ENCODE peak calls at places on chromosomes 2 and 18, in eight cellular contexts. One of them, this sample, is unnamed.

GRCh38 chr18:75926811-75927210 is 499.3 kb upstream of the SMIM21 start:
- DNase-seq in GM13977: no peak
- DNase-seq in Daoy: no peak
- DNase-seq in IMR-90: no peak
- DNase-seq in NCI-H187: no peak
- DNase-seq in Karpas-422: no peak
- DNase-seq in NCI-H446 treated with DMSO at 0.1 percent for 48 hours: no peak
- DNase-seq in RCC 7860: no peak
- DNase-seq in this sample: peak

GRCh38 chr18:42038936-42039335 is 83.9 kb downstream of the PIK3C3 start:
- DNase-seq in GM13977: no peak
- DNase-seq in Daoy: no peak
- DNase-seq in IMR-90: peak
- DNase-seq in NCI-H187: no peak
- DNase-seq in Karpas-422: no peak
- DNase-seq in NCI-H446 treated with DMSO at 0.1 percent for 48 hours: no peak
- DNase-seq in RCC 7860: peak
- DNase-seq in this sample: peak

GRCh38 chr2:39124770-39125075 is 3.9 kb upstream of the SOS1 start:
- DNase-seq in GM13977: no peak
- DNase-seq in Daoy: no peak
- DNase-seq in IMR-90: no peak
- DNase-seq in NCI-H187: no peak
- DNase-seq in Karpas-422: peak
- DNase-seq in NCI-H446 treated with DMSO at 0.1 percent for 48 hours: no peak
- DNase-seq in RCC 7860: no peak
- DNase-seq in this sample: no peak

GRCh38 chr2:29755233-29755632 is 166.2 kb downstream of the ALK start:
- DNase-seq in GM13977: no peak
- DNase-seq in Daoy: no peak
- DNase-seq in IMR-90: no peak
- DNase-seq in NCI-H187: no peak
- DNase-seq in Karpas-422: no peak
- DNase-seq in NCI-H446 treated with DMSO at 0.1 percent for 48 hours: no peak
- DNase-seq in RCC 7860: no peak
- DNase-seq in this sample: no peak

GRCh38 chr2:120434487-120434886 is 88.6 kb downstream of the INHBB start:
- DNase-seq in GM13977: no peak
- DNase-seq in Daoy: no peak
- DNase-seq in IMR-90: no peak
- DNase-seq in NCI-H187: no peak
- DNase-seq in Karpas-422: no peak
- DNase-seq in NCI-H446 treated with DMSO at 0.1 percent for 48 hours: no peak
- DNase-seq in RCC 7860: no peak
- DNase-seq in this sample: no peak

GRCh38 chr2:74528600-74529356 is 728 bp downstream of the AUP1 start:
- DNase-seq in GM13977: no peak
- DNase-seq in Daoy: no peak
- DNase-seq in IMR-90: no peak
- DNase-seq in NCI-H187: no peak
- DNase-seq in Karpas-422: peak
- DNase-seq in NCI-H446 treated with DMSO at 0.1 percent for 48 hours: no peak
- DNase-seq in RCC 7860: no peak
- DNase-seq in this sample: no peak

GRCh38 chr2:45793564-45793963 is 142.1 kb downstream of the PRKCE start:
- DNase-seq in GM13977: no peak
- DNase-seq in Daoy: no peak
- DNase-seq in IMR-90: no peak
- DNase-seq in NCI-H187: no peak
- DNase-seq in Karpas-422: no peak
- DNase-seq in NCI-H446 treated with DMSO at 0.1 percent for 48 hours: no peak
- DNase-seq in RCC 7860: no peak
- DNase-seq in this sample: no peak

GRCh38 chr2:46942143-46942526 is 26.5 kb upstream of the MCFD2 start:
- DNase-seq in GM13977: peak
- DNase-seq in Daoy: peak
- DNase-seq in IMR-90: no peak
- DNase-seq in NCI-H187: no peak
- DNase-seq in Karpas-422: peak
- DNase-seq in NCI-H446 treated with DMSO at 0.1 percent for 48 hours: no peak
- DNase-seq in RCC 7860: peak
- DNase-seq in this sample: peak

GRCh38 chr18:36015629-36016028 is 43.1 kb downstream of the RMP24 start:
- DNase-seq in GM13977: peak
- DNase-seq in Daoy: no peak
- DNase-seq in IMR-90: no peak
- DNase-seq in NCI-H187: no peak
- DNase-seq in Karpas-422: peak
- DNase-seq in NCI-H446 treated with DMSO at 0.1 percent for 48 hours: no peak
- DNase-seq in RCC 7860: no peak
- DNase-seq in this sample: no peak

GRCh38 chr2:126041648-126042047 is 614.3 kb upstream of the GYPC start:
- DNase-seq in GM13977: no peak
- DNase-seq in Daoy: no peak
- DNase-seq in IMR-90: no peak
- DNase-seq in NCI-H187: no peak
- DNase-seq in Karpas-422: no peak
- DNase-seq in NCI-H446 treated with DMSO at 0.1 percent for 48 hours: no peak
- DNase-seq in RCC 7860: no peak
- DNase-seq in this sample: no peak

GRCh38 chr2:148979919-148980277 is 58.6 kb upstream of the LYPD6B start:
- DNase-seq in GM13977: no peak
- DNase-seq in Daoy: no peak
- DNase-seq in IMR-90: no peak
- DNase-seq in NCI-H187: no peak
- DNase-seq in Karpas-422: no peak
- DNase-seq in NCI-H446 treated with DMSO at 0.1 percent for 48 hours: no peak
- DNase-seq in RCC 7860: no peak
- DNase-seq in this sample: no peak

GRCh38 chr2:233901367-233901766 is 15.8 kb upstream of the TRPM8 start:
- DNase-seq in GM13977: no peak
- DNase-seq in Daoy: no peak
- DNase-seq in IMR-90: no peak
- DNase-seq in NCI-H187: no peak
- DNase-seq in Karpas-422: no peak
- DNase-seq in NCI-H446 treated with DMSO at 0.1 percent for 48 hours: no peak
- DNase-seq in RCC 7860: no peak
- DNase-seq in this sample: no peak

GRCh38 chr2:197599285-197599965 is 76.0 kb downstream of the RFTN2 start:
- DNase-seq in GM13977: peak
- DNase-seq in Daoy: peak
- DNase-seq in IMR-90: peak
- DNase-seq in NCI-H187: no peak
- DNase-seq in Karpas-422: peak
- DNase-seq in NCI-H446 treated with DMSO at 0.1 percent for 48 hours: peak
- DNase-seq in RCC 7860: no peak
- DNase-seq in this sample: peak

GRCh38 chr2:188512456-188512855 is 220.8 kb downstream of the GULP1 start:
- DNase-seq in GM13977: no peak
- DNase-seq in Daoy: peak
- DNase-seq in IMR-90: peak
- DNase-seq in NCI-H187: no peak
- DNase-seq in Karpas-422: peak
- DNase-seq in NCI-H446 treated with DMSO at 0.1 percent for 48 hours: peak
- DNase-seq in RCC 7860: peak
- DNase-seq in this sample: peak

GRCh38 chr2:21443494-21444105 is 319.8 kb downstream of the TDRD15 start:
- DNase-seq in GM13977: no peak
- DNase-seq in Daoy: no peak
- DNase-seq in IMR-90: peak
- DNase-seq in NCI-H187: no peak
- DNase-seq in Karpas-422: no peak
- DNase-seq in NCI-H446 treated with DMSO at 0.1 percent for 48 hours: no peak
- DNase-seq in RCC 7860: no peak
- DNase-seq in this sample: no peak

GRCh38 chr2:74878551-74878950 is 44.6 kb downstream of the HK2 start:
- DNase-seq in GM13977: no peak
- DNase-seq in Daoy: no peak
- DNase-seq in IMR-90: no peak
- DNase-seq in NCI-H187: no peak
- DNase-seq in Karpas-422: no peak
- DNase-seq in NCI-H446 treated with DMSO at 0.1 percent for 48 hours: no peak
- DNase-seq in RCC 7860: no peak
- DNase-seq in this sample: no peak

GRCh38 chr18:63850010-63850409 is 37.5 kb upstream of the SERPINB2 start:
- DNase-seq in GM13977: peak
- DNase-seq in Daoy: peak
- DNase-seq in IMR-90: peak
- DNase-seq in NCI-H187: no peak
- DNase-seq in Karpas-422: peak
- DNase-seq in NCI-H446 treated with DMSO at 0.1 percent for 48 hours: no peak
- DNase-seq in RCC 7860: peak
- DNase-seq in this sample: peak

GRCh38 chr2:27765621-27766286 is 5.8 kb upstream of the MRPL33 start:
- DNase-seq in GM13977: no peak
- DNase-seq in Daoy: no peak
- DNase-seq in IMR-90: no peak
- DNase-seq in NCI-H187: no peak
- DNase-seq in Karpas-422: no peak
- DNase-seq in NCI-H446 treated with DMSO at 0.1 percent for 48 hours: no peak
- DNase-seq in RCC 7860: no peak
- DNase-seq in this sample: no peak

GRCh38 chr18:48949051-48949605 is 1.6 kb downstream of the SMAD7 start:
- DNase-seq in GM13977: peak
- DNase-seq in Daoy: peak
- DNase-seq in IMR-90: no peak
- DNase-seq in NCI-H187: no peak
- DNase-seq in Karpas-422: no peak
- DNase-seq in NCI-H446 treated with DMSO at 0.1 percent for 48 hours: no peak
- DNase-seq in RCC 7860: peak
- DNase-seq in this sample: no peak

GRCh38 chr2:8833863-8834262 is 3.5 kb downstream of the KIDINS220 start:
- DNase-seq in GM13977: no peak
- DNase-seq in Daoy: no peak
- DNase-seq in IMR-90: no peak
- DNase-seq in NCI-H187: no peak
- DNase-seq in Karpas-422: peak
- DNase-seq in NCI-H446 treated with DMSO at 0.1 percent for 48 hours: no peak
- DNase-seq in RCC 7860: no peak
- DNase-seq in this sample: no peak

GRCh38 chr2:45869165-45869501 is 217.7 kb downstream of the PRKCE start:
- DNase-seq in GM13977: no peak
- DNase-seq in Daoy: no peak
- DNase-seq in IMR-90: peak
- DNase-seq in NCI-H187: no peak
- DNase-seq in Karpas-422: no peak
- DNase-seq in NCI-H446 treated with DMSO at 0.1 percent for 48 hours: no peak
- DNase-seq in RCC 7860: no peak
- DNase-seq in this sample: no peak

GRCh38 chr18:60019463-60019840 is 119.7 kb downstream of the PMAIP1 start:
- DNase-seq in GM13977: no peak
- DNase-seq in Daoy: peak
- DNase-seq in IMR-90: peak
- DNase-seq in NCI-H187: no peak
- DNase-seq in Karpas-422: no peak
- DNase-seq in NCI-H446 treated with DMSO at 0.1 percent for 48 hours: no peak
- DNase-seq in RCC 7860: peak
- DNase-seq in this sample: peak

GRCh38 chr2:236688563-236689392 is 119.2 kb downstream of the ACKR3 start:
- DNase-seq in GM13977: no peak
- DNase-seq in Daoy: no peak
- DNase-seq in IMR-90: no peak
- DNase-seq in NCI-H187: no peak
- DNase-seq in Karpas-422: no peak
- DNase-seq in NCI-H446 treated with DMSO at 0.1 percent for 48 hours: no peak
- DNase-seq in RCC 7860: no peak
- DNase-seq in this sample: no peak

GRCh38 chr2:9020267-9020666 is 16.8 kb upstream of the MBOAT2 start:
- DNase-seq in GM13977: no peak
- DNase-seq in Daoy: no peak
- DNase-seq in IMR-90: no peak
- DNase-seq in NCI-H187: no peak
- DNase-seq in Karpas-422: no peak
- DNase-seq in NCI-H446 treated with DMSO at 0.1 percent for 48 hours: no peak
- DNase-seq in RCC 7860: no peak
- DNase-seq in this sample: no peak

GRCh38 chr2:148901142-148901541 is 26.1 kb downstream of the KIF5C start:
- DNase-seq in GM13977: no peak
- DNase-seq in Daoy: no peak
- DNase-seq in IMR-90: no peak
- DNase-seq in NCI-H187: peak
- DNase-seq in Karpas-422: no peak
- DNase-seq in NCI-H446 treated with DMSO at 0.1 percent for 48 hours: no peak
- DNase-seq in RCC 7860: no peak
- DNase-seq in this sample: no peak

GRCh38 chr18:8116346-8117007 is 492.8 kb upstream of the RAB12 start:
- DNase-seq in GM13977: no peak
- DNase-seq in Daoy: peak
- DNase-seq in IMR-90: peak
- DNase-seq in NCI-H187: no peak
- DNase-seq in Karpas-422: no peak
- DNase-seq in NCI-H446 treated with DMSO at 0.1 percent for 48 hours: no peak
- DNase-seq in RCC 7860: peak
- DNase-seq in this sample: peak

GRCh38 chr2:69490486-69490885 is 53.3 kb upstream of the NFU1 start:
- DNase-seq in GM13977: no peak
- DNase-seq in Daoy: no peak
- DNase-seq in IMR-90: no peak
- DNase-seq in NCI-H187: no peak
- DNase-seq in Karpas-422: no peak
- DNase-seq in NCI-H446 treated with DMSO at 0.1 percent for 48 hours: no peak
- DNase-seq in RCC 7860: no peak
- DNase-seq in this sample: no peak

GRCh38 chr18:32542221-32542798 is 71.6 kb upstream of the GAREM1 start:
- DNase-seq in GM13977: no peak
- DNase-seq in Daoy: no peak
- DNase-seq in IMR-90: peak
- DNase-seq in NCI-H187: peak
- DNase-seq in Karpas-422: peak
- DNase-seq in NCI-H446 treated with DMSO at 0.1 percent for 48 hours: no peak
- DNase-seq in RCC 7860: peak
- DNase-seq in this sample: no peak

GRCh38 chr2:134336936-134337335 is 83.1 kb downstream of the MGAT5 start:
- DNase-seq in GM13977: no peak
- DNase-seq in Daoy: no peak
- DNase-seq in IMR-90: no peak
- DNase-seq in NCI-H187: no peak
- DNase-seq in Karpas-422: no peak
- DNase-seq in NCI-H446 treated with DMSO at 0.1 percent for 48 hours: no peak
- DNase-seq in RCC 7860: no peak
- DNase-seq in this sample: no peak

GRCh38 chr2:225670111-225670974 is 270.8 kb downstream of the NYAP2 start:
- DNase-seq in GM13977: no peak
- DNase-seq in Daoy: peak
- DNase-seq in IMR-90: peak
- DNase-seq in NCI-H187: no peak
- DNase-seq in Karpas-422: peak
- DNase-seq in NCI-H446 treated with DMSO at 0.1 percent for 48 hours: no peak
- DNase-seq in RCC 7860: peak
- DNase-seq in this sample: peak

GRCh38 chr2:190533175-190533967 is 1.2 kb downstream of the NEMP2 start:
- DNase-seq in GM13977: no peak
- DNase-seq in Daoy: peak
- DNase-seq in IMR-90: no peak
- DNase-seq in NCI-H187: no peak
- DNase-seq in Karpas-422: no peak
- DNase-seq in NCI-H446 treated with DMSO at 0.1 percent for 48 hours: no peak
- DNase-seq in RCC 7860: peak
- DNase-seq in this sample: no peak

GRCh38 chr18:26448714-26449159 is 99.6 kb downstream of the KCTD1 start:
- DNase-seq in GM13977: no peak
- DNase-seq in Daoy: no peak
- DNase-seq in IMR-90: no peak
- DNase-seq in NCI-H187: no peak
- DNase-seq in Karpas-422: no peak
- DNase-seq in NCI-H446 treated with DMSO at 0.1 percent for 48 hours: no peak
- DNase-seq in RCC 7860: no peak
- DNase-seq in this sample: no peak

GRCh38 chr18:48031011-48031480 is 100.6 kb upstream of the SMAD2 start:
- DNase-seq in GM13977: peak
- DNase-seq in Daoy: peak
- DNase-seq in IMR-90: peak
- DNase-seq in NCI-H187: peak
- DNase-seq in Karpas-422: peak
- DNase-seq in NCI-H446 treated with DMSO at 0.1 percent for 48 hours: peak
- DNase-seq in RCC 7860: peak
- DNase-seq in this sample: peak

GRCh38 chr18:74898965-74899364 is 301.3 kb downstream of the ZNF407 start:
- DNase-seq in GM13977: no peak
- DNase-seq in Daoy: peak
- DNase-seq in IMR-90: peak
- DNase-seq in NCI-H187: no peak
- DNase-seq in Karpas-422: no peak
- DNase-seq in NCI-H446 treated with DMSO at 0.1 percent for 48 hours: no peak
- DNase-seq in RCC 7860: peak
- DNase-seq in this sample: peak

This sample was measured in A172.